ENCODE peak calls at places on chromosomes 1 and 21, in five cellular contexts. One of them, this sample, is unnamed.

GRCh38 chr1:178530037-178530402 is 17.1 kb downstream of the TEX35 start:
- DNase-seq in HEK293T: no peak
- DNase-seq in NT2/D1: no peak
- DNase-seq in H1: no peak
- DNase-seq in HepG2: peak
- DNase-seq in this sample: no peak

GRCh38 chr1:4219111-4219510 is 319.0 kb upstream of the C1orf174 start:
- DNase-seq in HEK293T: no peak
- DNase-seq in NT2/D1: no peak
- DNase-seq in H1: no peak
- DNase-seq in HepG2: no peak
- DNase-seq in this sample: no peak

GRCh38 chr1:234608720-234609527 is 1.1 kb downstream of the IRF2BP2 start:
- DNase-seq in HEK293T: no peak
- DNase-seq in NT2/D1: no peak
- DNase-seq in H1: peak
- DNase-seq in HepG2: no peak
- DNase-seq in this sample: no peak

GRCh38 chr1:206734499-206735142 is 36.0 kb upstream of the IL19 start:
- DNase-seq in HEK293T: peak
- DNase-seq in NT2/D1: no peak
- DNase-seq in H1: peak
- DNase-seq in HepG2: no peak
- DNase-seq in this sample: no peak

GRCh38 chr1:101371259-101371658 is 134.4 kb downstream of the S1PR1 start:
- DNase-seq in HEK293T: no peak
- DNase-seq in NT2/D1: no peak
- DNase-seq in H1: no peak
- DNase-seq in HepG2: peak
- DNase-seq in this sample: peak

GRCh38 chr1:48831579-48831978 is 54.9 kb upstream of the BEND5 start:
- DNase-seq in HEK293T: no peak
- DNase-seq in NT2/D1: no peak
- DNase-seq in H1: no peak
- DNase-seq in HepG2: no peak
- DNase-seq in this sample: no peak

GRCh38 chr1:162605225-162605927 is 26.9 kb upstream of the DDR2 start:
- DNase-seq in HEK293T: no peak
- DNase-seq in NT2/D1: no peak
- DNase-seq in H1: no peak
- DNase-seq in HepG2: no peak
- DNase-seq in this sample: no peak

GRCh38 chr1:176541663-176542062 is 78.7 kb downstream of the PAPPA2 start:
- DNase-seq in HEK293T: no peak
- DNase-seq in NT2/D1: no peak
- DNase-seq in H1: no peak
- DNase-seq in HepG2: no peak
- DNase-seq in this sample: no peak

GRCh38 chr21:14888202-14888601 is 176.6 kb downstream of the NRIP1 start:
- DNase-seq in HEK293T: no peak
- DNase-seq in NT2/D1: no peak
- DNase-seq in H1: no peak
- DNase-seq in HepG2: no peak
- DNase-seq in this sample: no peak

GRCh38 chr1:183215076-183215720 is 29.1 kb downstream of the LAMC2 start:
- DNase-seq in HEK293T: no peak
- DNase-seq in NT2/D1: no peak
- DNase-seq in H1: no peak
- DNase-seq in HepG2: no peak
- DNase-seq in this sample: no peak

GRCh38 chr21:29718081-29718815 is 221.5 kb downstream of the GRIK1 start:
- DNase-seq in HEK293T: no peak
- DNase-seq in NT2/D1: no peak
- DNase-seq in H1: no peak
- DNase-seq in HepG2: no peak
- DNase-seq in this sample: no peak

GRCh38 chr1:110328274-110328673 is 10.9 kb upstream of the RBM15 start:
- DNase-seq in HEK293T: no peak
- DNase-seq in NT2/D1: no peak
- DNase-seq in H1: no peak
- DNase-seq in HepG2: no peak
- DNase-seq in this sample: no peak

GRCh38 chr1:204483791-204484190 is 10.8 kb downstream of the PIK3C2B start:
- DNase-seq in HEK293T: no peak
- DNase-seq in NT2/D1: no peak
- DNase-seq in H1: no peak
- DNase-seq in HepG2: peak
- DNase-seq in this sample: no peak

GRCh38 chr1:232667094-232667780 is 37.3 kb upstream of the SIPA1L2 start:
- DNase-seq in HEK293T: no peak
- DNase-seq in NT2/D1: no peak
- DNase-seq in H1: no peak
- DNase-seq in HepG2: no peak
- DNase-seq in this sample: no peak

GRCh38 chr1:226082959-226083302 is 20.4 kb downstream of the H3-3A start:
- DNase-seq in HEK293T: peak
- DNase-seq in NT2/D1: no peak
- DNase-seq in H1: no peak
- DNase-seq in HepG2: no peak
- DNase-seq in this sample: no peak

GRCh38 chr1:244197851-244198375 is 146.8 kb downstream of the ZBTB18 start:
- DNase-seq in HEK293T: no peak
- DNase-seq in NT2/D1: no peak
- DNase-seq in H1: no peak
- DNase-seq in HepG2: no peak
- DNase-seq in this sample: no peak

GRCh38 chr1:186139706-186140105 is 235.3 kb downstream of the TPR start:
- DNase-seq in HEK293T: no peak
- DNase-seq in NT2/D1: no peak
- DNase-seq in H1: no peak
- DNase-seq in HepG2: no peak
- DNase-seq in this sample: no peak

GRCh38 chr1:207995576-207995975 is 84.7 kb upstream of the CD34 start:
- DNase-seq in HEK293T: no peak
- DNase-seq in NT2/D1: no peak
- DNase-seq in H1: no peak
- DNase-seq in HepG2: no peak
- DNase-seq in this sample: no peak

GRCh38 chr1:205714906-205715246 is 34.6 kb upstream of the SLC45A3 start:
- DNase-seq in HEK293T: no peak
- DNase-seq in NT2/D1: no peak
- DNase-seq in H1: no peak
- DNase-seq in HepG2: no peak
- DNase-seq in this sample: no peak

GRCh38 chr21:40717008-40717407 is 129.9 kb downstream of the DSCAM start:
- DNase-seq in HEK293T: no peak
- DNase-seq in NT2/D1: no peak
- DNase-seq in H1: no peak
- DNase-seq in HepG2: no peak
- DNase-seq in this sample: no peak

GRCh38 chr1:245180496-245180895 is 25.7 kb downstream of the KIF26B start:
- DNase-seq in HEK293T: no peak
- DNase-seq in NT2/D1: no peak
- DNase-seq in H1: no peak
- DNase-seq in HepG2: no peak
- DNase-seq in this sample: no peak

GRCh38 chr1:160127865-160128523 is 12.4 kb downstream of the ATP1A2 start:
- DNase-seq in HEK293T: no peak
- DNase-seq in NT2/D1: no peak
- DNase-seq in H1: no peak
- DNase-seq in HepG2: peak
- DNase-seq in this sample: no peak

GRCh38 chr1:3243304-3243703 is 174.3 kb downstream of the PRDM16 start:
- DNase-seq in HEK293T: no peak
- DNase-seq in NT2/D1: no peak
- DNase-seq in H1: no peak
- DNase-seq in HepG2: no peak
- DNase-seq in this sample: no peak

GRCh38 chr1:154884868-154885706 is 15.0 kb upstream of the KCNN3 start:
- DNase-seq in HEK293T: no peak
- DNase-seq in NT2/D1: no peak
- DNase-seq in H1: no peak
- DNase-seq in HepG2: peak
- DNase-seq in this sample: no peak

GRCh38 chr1:6358757-6359567 is 34.6 kb downstream of the ACOT7 start:
- DNase-seq in HEK293T: no peak
- DNase-seq in NT2/D1: no peak
- DNase-seq in H1: no peak
- DNase-seq in HepG2: no peak
- DNase-seq in this sample: no peak

GRCh38 chr1:119546641-119547040 is 39.6 kb downstream of the HSD3B1 start:
- DNase-seq in HEK293T: no peak
- DNase-seq in NT2/D1: no peak
- DNase-seq in H1: no peak
- DNase-seq in HepG2: no peak
- DNase-seq in this sample: no peak

GRCh38 chr1:243438815-243439214 is 183.0 kb downstream of the SDCCAG8 start:
- DNase-seq in HEK293T: no peak
- DNase-seq in NT2/D1: no peak
- DNase-seq in H1: no peak
- DNase-seq in HepG2: no peak
- DNase-seq in this sample: no peak

DNA sequence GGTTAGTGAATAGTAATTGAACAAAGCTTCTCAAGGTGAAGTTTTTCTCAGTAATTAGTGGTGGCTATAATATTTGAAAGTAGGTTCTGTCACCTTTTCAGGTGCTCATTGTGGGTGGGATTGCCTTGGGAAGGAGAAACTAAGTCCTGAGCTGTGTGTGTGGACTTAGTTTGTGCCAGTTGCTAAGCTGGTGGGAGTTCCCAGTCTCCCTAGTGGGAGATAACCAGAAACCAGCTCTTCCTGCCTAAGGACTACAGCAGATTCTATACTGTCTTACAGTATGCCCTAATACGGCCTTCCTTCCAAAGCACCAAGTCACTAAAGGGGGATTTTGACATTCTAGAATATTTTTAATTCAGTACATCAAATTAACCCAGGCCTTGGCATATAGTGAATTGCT is 94.3 kb downstream of the PTBP2 start:
- DNase-seq in HEK293T: no peak
- DNase-seq in NT2/D1: no peak
- DNase-seq in H1: no peak
- DNase-seq in HepG2: no peak
- DNase-seq in this sample: no peak
- TF ChIP-seq SUZ12 in HEK293T: no peak
- TF ChIP-seq SUZ12 in NT2/D1: no peak
- TF ChIP-seq SUZ12 in H1: no peak
- TF ChIP-seq SUZ12 in HepG2: no peak
- TF ChIP-seq SUZ12 in this sample: no peak

DNA sequence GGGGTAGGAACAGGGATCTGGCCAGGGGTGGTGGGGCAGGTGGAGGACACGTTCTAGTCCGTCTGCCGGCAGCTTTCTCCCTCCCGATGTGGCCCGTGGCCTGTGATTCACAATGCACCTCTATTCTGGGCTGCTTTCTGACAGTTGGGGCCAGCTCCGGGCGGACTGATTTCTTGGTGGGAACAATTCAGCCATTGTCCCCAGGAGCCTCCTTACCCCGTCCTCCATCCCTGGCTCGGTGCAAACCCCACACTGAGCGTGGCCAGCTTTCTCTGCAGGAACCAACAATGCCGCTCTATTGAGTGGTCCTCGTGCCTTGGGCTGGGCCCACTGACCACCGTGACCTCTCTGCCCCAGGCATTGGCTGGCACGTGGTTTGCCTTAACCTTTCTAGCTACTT is 29.8 kb downstream of the PADI2 start:
- DNase-seq in HEK293T: no peak
- DNase-seq in NT2/D1: no peak
- DNase-seq in H1: no peak
- DNase-seq in HepG2: no peak
- DNase-seq in this sample: no peak
- TF ChIP-seq SUZ12 in HEK293T: no peak
- TF ChIP-seq SUZ12 in NT2/D1: no peak
- TF ChIP-seq SUZ12 in H1: no peak
- TF ChIP-seq SUZ12 in HepG2: no peak
- TF ChIP-seq SUZ12 in this sample: no peak

DNA sequence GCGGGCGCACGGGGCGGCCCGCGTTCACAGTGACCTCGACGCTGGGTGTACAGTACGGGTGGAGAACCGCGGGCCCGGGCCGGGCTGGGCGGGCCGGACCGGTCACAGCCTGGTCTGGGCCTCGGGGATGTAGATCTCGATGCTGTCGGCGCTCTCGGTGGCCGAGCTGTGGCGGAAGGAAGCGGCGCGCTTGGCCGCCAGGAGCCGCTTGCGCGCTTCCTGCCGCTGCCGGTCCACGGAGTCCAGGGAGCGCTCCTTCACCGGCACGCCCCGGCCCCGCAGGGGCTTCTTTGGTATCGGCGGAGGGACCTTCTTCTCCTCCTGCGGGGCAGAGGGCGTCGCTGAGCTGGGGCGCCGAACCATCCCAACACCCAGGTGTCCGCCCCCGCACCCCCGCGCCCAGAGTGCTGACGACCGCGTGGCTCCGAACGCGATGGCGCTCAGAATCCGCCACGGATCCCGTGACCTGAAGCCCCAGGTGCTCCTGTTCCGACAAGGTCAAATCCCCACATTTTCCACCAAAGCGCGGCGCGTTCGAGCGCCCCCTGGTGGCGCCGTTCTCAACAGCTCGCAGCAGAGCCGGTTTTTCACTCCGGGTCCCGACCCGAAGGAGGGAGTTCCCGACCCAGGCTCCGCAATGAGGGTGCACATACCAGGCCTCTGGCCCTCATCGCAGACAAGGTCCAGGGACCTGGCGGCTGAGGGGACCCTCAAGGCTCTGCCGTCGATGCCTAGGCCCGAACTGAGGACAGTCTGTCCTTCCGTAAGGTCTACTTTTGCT is 6.6 kb upstream of the SMIM12 start:
- DNase-seq in HEK293T: peak
- DNase-seq in NT2/D1: peak
- DNase-seq in H1: peak
- DNase-seq in HepG2: peak
- DNase-seq in this sample: peak
- TF ChIP-seq SUZ12 in HEK293T: no peak
- TF ChIP-seq SUZ12 in NT2/D1: peak
- TF ChIP-seq SUZ12 in H1: no peak
- TF ChIP-seq SUZ12 in HepG2: no peak
- TF ChIP-seq SUZ12 in this sample: no peak

GRCh38 chr1:196680107-196680506 is 28.3 kb downstream of the CFH start:
- DNase-seq in HEK293T: no peak
- DNase-seq in NT2/D1: no peak
- DNase-seq in H1: no peak
- DNase-seq in HepG2: no peak
- DNase-seq in this sample: no peak
- TF ChIP-seq SUZ12 in HEK293T: no peak
- TF ChIP-seq SUZ12 in NT2/D1: no peak
- TF ChIP-seq SUZ12 in H1: no peak
- TF ChIP-seq SUZ12 in HepG2: no peak
- TF ChIP-seq SUZ12 in this sample: no peak

DNA sequence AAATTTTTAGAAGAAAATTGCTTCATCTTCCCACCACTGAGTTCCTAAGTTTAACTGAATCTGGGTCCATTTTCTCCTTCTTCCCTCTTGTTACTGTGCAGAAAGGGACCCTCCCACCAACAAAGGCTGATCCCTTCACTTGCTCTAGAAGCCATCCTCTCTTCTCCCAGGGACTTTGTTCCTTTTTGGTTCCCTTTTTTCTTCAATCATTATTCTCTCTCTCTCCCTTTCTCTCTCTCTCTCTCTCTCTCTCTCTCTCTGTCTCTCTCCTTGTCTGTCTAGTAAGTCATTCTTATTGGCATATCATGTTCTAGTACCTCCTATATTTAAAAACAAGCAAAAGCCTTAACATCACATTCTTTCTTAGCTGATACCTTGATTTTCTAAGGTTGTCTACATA is 31.7 kb upstream of the GADD45A start:
- DNase-seq in HEK293T: no peak
- DNase-seq in NT2/D1: no peak
- DNase-seq in H1: no peak
- DNase-seq in HepG2: no peak
- DNase-seq in this sample: no peak
- TF ChIP-seq SUZ12 in HEK293T: no peak
- TF ChIP-seq SUZ12 in NT2/D1: no peak
- TF ChIP-seq SUZ12 in H1: no peak
- TF ChIP-seq SUZ12 in HepG2: no peak
- TF ChIP-seq SUZ12 in this sample: no peak

This sample was measured in GM12878.